ENCODE peak calls at places on chromosomes 13 and 19, in seven cellular contexts. U is HFF-Myc, L is uterus, J is IMR-90, X is ovary, O is upper lobe of right lung, I is dorsolateral prefrontal cortex. N is an unnamed sample.

GRCh38 chr19:15015946-15016542 is 33.2 kb upstream of the CASP14 start:
- DNase-seq in I (no peak), O (no peak), J (no peak), X (no peak), U (no peak), L (no peak), N (peak; percentile 10)

GRCh38 chr19:2426661-2427322 is 594 bp downstream of the TIMM13 start:
- DNase-seq in L (no peak), J (peak; percentile 14), X (peak; percentile 67), U (no peak), O (peak; percentile 80), I (no peak), N (peak; percentile 38)

GRCh38 chr13:95128045-95128643 is 173.1 kb downstream of the ABCC4 start:
- DNase-seq in J (no peak), X (no peak), I (no peak), U (no peak), L (no peak), O (no peak), N (no peak)

GRCh38 chr13:113291997-113292862 is 4.8 kb upstream of the LAMP1 start:
- DNase-seq in I (peak; percentile 36), U (no peak), L (peak; percentile 28), X (no peak), O (peak; percentile 83), J (peak; percentile 51), N (peak; percentile 3)

GRCh38 chr13:32415019-32415418 is 12.9 kb downstream of the N4BP2L1 start:
- DNase-seq in J (no peak), X (no peak), I (no peak), L (no peak), U (no peak), O (no peak), N (peak; percentile 26)

GRCh38 chr19:50703915-50704548 is 15.6 kb downstream of the SHANK1 start:
- DNase-seq in L (no peak), O (no peak), J (no peak), X (no peak), U (no peak), I (no peak), N (no peak)

GRCh38 chr13:113665582-113666323 is 1.3 kb upstream of the GRK1 start:
- DNase-seq in L (peak; percentile 9), U (no peak), J (no peak), I (no peak), X (no peak), O (peak; percentile 38), N (no peak)

GRCh38 chr19:47094557-47095517 is 18.7 kb downstream of the ZC3H4 start:
- DNase-seq in J (no peak), O (peak; percentile 90), X (no peak), U (no peak), I (no peak), L (no peak), N (no peak)

GRCh38 chr19:850221-850978 is 1.7 kb upstream of the ELANE start:
- DNase-seq in O (peak; percentile 93), J (peak; percentile 81), U (no peak), L (peak; percentile 94), I (no peak), X (peak; percentile 91), N (peak; percentile 89)

GRCh38 chr13:100454876-100455275 is 133.7 kb downstream of the GGACT start:
- DNase-seq in I (no peak), J (peak; percentile 54), U (peak; percentile 29), L (no peak), O (no peak), X (no peak), N (peak; percentile 35)

GRCh38 chr19:33192010-33192409 is 2.1 kb upstream of the LRP3 start:
- DNase-seq in X (no peak), U (no peak), O (peak; percentile 52), L (no peak), J (no peak), I (no peak), N (no peak)
- TF ChIP-seq CTCF in X (no peak), U (peak; percentile 33), O (no peak), L (no peak), J (peak; percentile 5), I (no peak), N (peak; percentile 18)

DNA sequence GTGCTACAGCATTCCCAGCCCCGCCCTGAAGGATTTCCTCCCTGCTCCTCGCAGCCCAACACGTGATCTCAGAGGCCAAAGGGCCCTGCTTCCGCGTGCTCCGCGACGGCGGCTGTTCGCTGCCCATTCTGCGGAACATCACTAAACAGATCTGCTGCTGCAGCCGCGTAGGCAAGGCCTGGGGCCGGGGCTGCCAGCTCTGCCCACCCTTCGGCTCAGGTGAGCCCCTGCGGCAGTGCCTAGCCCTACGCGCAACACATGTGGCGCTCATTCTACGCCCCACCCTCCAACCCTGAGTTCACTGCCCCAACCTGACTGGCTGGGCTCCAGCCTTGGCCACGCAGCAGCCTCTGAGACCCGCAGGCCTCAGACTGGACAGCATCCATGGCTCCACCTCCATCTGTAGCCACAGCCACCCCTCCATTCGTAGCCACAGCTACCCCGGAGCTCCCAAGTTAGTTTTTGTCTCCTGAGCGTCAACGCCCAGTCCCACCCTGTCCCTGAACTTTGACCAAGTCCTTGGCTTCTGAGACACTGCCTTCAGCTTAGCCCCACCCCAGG is 6.2 kb downstream of the LTBP4 start:
- DNase-seq in J (no peak), X (peak; percentile 62), U (no peak), O (no peak), L (no peak), I (no peak), N (no peak)
- H3K4me3 ChIP-seq in J (no peak overlapping the region), X (no peak overlapping the region), U (no peak overlapping the region), O (no peak overlapping the region), L (no peak overlapping the region), I (no peak overlapping the region), N (no peak overlapping the region)

DNA sequence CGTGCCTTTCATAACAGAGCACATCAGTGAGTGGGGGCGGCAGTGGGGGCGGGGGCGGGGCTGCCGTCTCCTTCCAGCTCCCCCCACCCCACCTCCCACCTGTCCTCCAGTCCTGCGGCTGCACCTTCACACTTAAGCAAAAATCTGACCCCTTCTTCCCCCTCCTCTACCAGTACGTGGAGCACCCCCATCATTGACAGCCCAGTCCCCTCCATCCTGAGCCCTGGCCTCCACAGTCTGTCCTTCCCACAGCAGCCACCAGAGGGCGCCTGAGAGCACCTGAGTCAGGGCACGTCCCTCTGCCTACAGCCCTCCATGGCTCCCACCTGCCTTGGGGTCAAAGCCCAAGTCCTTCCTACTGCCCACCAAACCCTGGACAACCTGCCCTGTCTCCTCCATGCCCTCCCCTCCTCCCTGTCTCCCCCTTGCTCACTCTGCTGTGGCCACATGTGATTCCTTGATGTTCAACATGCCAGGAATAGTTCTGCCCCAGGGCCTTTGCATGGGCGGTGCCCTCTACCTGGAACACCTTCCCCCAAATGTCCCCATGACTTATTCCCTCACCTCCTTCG is 4.0 kb downstream of the EBI3 start:
- DNase-seq in X (peak; percentile 48), I (peak; percentile 17), J (peak; percentile 8), U (no peak), L (no peak), O (peak; percentile 77), N (peak; percentile 23)
- TF ChIP-seq CTCF in X (no peak), I (peak; percentile 56), J (peak; percentile 60), U (peak; percentile 87), L (no peak), O (peak; percentile 54), N (peak; percentile 86)

DNA sequence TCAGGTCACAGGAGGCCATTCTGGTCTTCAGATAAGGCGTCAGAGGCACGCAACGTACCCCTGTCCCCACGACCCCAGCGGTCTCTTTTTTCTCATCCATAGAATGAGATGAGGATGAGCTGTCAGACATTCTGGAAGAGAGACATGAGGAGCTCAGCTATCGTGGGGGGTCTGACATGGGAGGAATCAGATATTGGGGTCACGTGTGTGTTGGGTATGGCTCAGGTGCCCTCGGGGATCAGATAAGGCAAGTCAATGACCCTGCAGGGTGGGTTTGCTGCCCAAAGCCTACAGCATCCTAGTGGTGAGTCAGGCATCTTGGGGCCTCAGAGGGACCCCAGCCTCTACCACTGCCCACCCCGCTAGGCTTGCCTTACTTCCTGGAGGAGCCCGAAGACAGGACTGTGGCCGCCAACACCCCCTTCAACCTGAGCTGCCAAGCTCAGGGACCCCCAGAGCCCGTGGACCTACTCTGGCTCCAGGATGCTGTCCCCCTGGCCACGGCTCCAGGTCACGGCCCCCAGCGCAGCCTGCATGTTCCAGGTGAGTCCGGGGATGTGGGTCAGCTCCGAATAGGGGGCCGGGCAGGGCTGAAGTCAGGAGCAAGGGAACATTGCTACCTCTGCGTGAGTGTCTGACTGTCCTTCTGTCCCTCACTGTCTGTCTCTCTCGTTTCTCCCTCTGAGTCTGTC is 2.6 kb downstream of the AXL start:
- DNase-seq in U (no peak), X (no peak), O (no peak), J (no peak), I (no peak), L (no peak), N (no peak)
- H3K4me3 ChIP-seq in U (peak overlapping the region; percentile 69), X (no peak overlapping the region), O (peak overlapping the region; percentile 60), J (no peak overlapping the region), I (peak overlapping the region; percentile 61), L (no peak overlapping the region), N (no peak overlapping the region)